ENCODE peak calls at places on chromosomes 12 and 14, in five cellular contexts. M, E, K, I and W are unnamed samples.

GRCh38 chr12:386651-387050 is 2.5 kb downstream of the KDM5A start:
- DNase-seq in E (no peak), M (no peak), I (peak), K (no peak), W (no peak)

GRCh38 chr12:71219224-71219623 is 61.4 kb upstream of the TSPAN8 start:
- DNase-seq in M (no peak), E (no peak), K (no peak), I (no peak), W (no peak)

GRCh38 chr12:99911967-99912366 is 72.8 kb downstream of the ANKS1B start:
- DNase-seq in E (no peak), K (no peak), M (no peak), I (peak), W (no peak)

GRCh38 chr12:47190271-47190750 is 110.6 kb upstream of the AMIGO2 start:
- DNase-seq in I (peak), M (no peak), E (no peak), K (no peak), W (no peak)

GRCh38 chr14:35416108-35416750 is 11.7 kb upstream of the NFKBIA start:
- DNase-seq in K (no peak), I (no peak), E (peak), M (no peak), W (no peak)

GRCh38 chr14:89344871-89345270 is 72.2 kb downstream of the FOXN3 start:
- DNase-seq in E (no peak), K (peak), M (no peak), I (no peak), W (no peak)

GRCh38 chr12:43396671-43397070 is 155.3 kb downstream of the ADAMTS20 start:
- DNase-seq in M (no peak), E (no peak), I (no peak), K (no peak), W (no peak)

GRCh38 chr12:8018666-8019581 is 13.6 kb upstream of the FOXJ2 start:
- DNase-seq in E (no peak), K (no peak), M (no peak), I (no peak), W (no peak)

GRCh38 chr14:84340938-84341337 is 1189.0 kb upstream of the FLRT2 start:
- DNase-seq in I (no peak), K (no peak), E (no peak), M (no peak), W (no peak)

GRCh38 chr14:90109858-90110257 is 48.1 kb downstream of the KCNK13 start:
- DNase-seq in E (no peak), M (no peak), K (no peak), I (no peak), W (no peak)

GRCh38 chr14:59161571-59162175 is 26.8 kb upstream of the DAAM1 start:
- DNase-seq in M (no peak), K (no peak), I (peak), E (no peak), W (no peak)

GRCh38 chr12:27525373-27525772 is 1.4 kb downstream of the PPFIBP1 start:
- DNase-seq in I (peak), M (no peak), K (no peak), E (no peak), W (no peak)